ENCODE peak calls at places on chromosomes 12 and 14, in nine cellular contexts. J, S, I, O, A, M, Z, H and Q are unnamed samples.

GRCh38 chr12:45879363-45879895 is 110.9 kb downstream of the SCAF11 start:
- DNase-seq in O (no peak), A (no peak), I (no peak), M (no peak), S (no peak), H (no peak), Z (no peak), J (no peak), Q (no peak)

GRCh38 chr12:75548879-75549278 is 37.5 kb upstream of the KRR1 start:
- DNase-seq in M (no peak), S (no peak), A (no peak), Z (no peak), I (no peak), J (no peak), O (no peak), H (no peak), Q (no peak)

GRCh38 chr12:77204055-77204454 is 138.7 kb upstream of the E2F7 start:
- DNase-seq in H (no peak), O (peak), Z (no peak), J (no peak), A (no peak), S (no peak), M (peak), I (no peak), Q (peak)

GRCh38 chr12:131758016-131758739 is 47.3 kb downstream of the SFSWAP start:
- DNase-seq in H (no peak), I (no peak), S (no peak), A (no peak), M (no peak), J (no peak), Z (no peak), O (no peak), Q (no peak)

GRCh38 chr12:6084261-6084968 is 40.1 kb downstream of the VWF start:
- DNase-seq in I (no peak), H (no peak), O (peak), M (no peak), Z (no peak), S (no peak), A (peak), J (peak), Q (peak)

GRCh38 chr12:109604902-109605536 is 31.4 kb downstream of the MVK start:
- DNase-seq in M (peak), I (no peak), J (no peak), A (no peak), H (no peak), Z (no peak), S (no peak), O (no peak), Q (no peak)

GRCh38 chr12:62969695-62970094 is 34.7 kb upstream of the PPM1H start:
- DNase-seq in O (no peak), M (no peak), Z (no peak), H (no peak), S (no peak), J (no peak), I (no peak), A (no peak), Q (no peak)

GRCh38 chr14:51069065-51069464 is 25.8 kb downstream of the TRIM9 start:
- DNase-seq in I (no peak), O (no peak), J (no peak), H (no peak), A (no peak), M (no peak), Z (no peak), S (no peak), Q (peak)

GRCh38 chr12:68440068-68440581 is 108.0 kb upstream of the MDM1 start:
- DNase-seq in H (no peak), I (no peak), O (peak), A (no peak), S (no peak), J (no peak), M (no peak), Z (no peak), Q (peak)

GRCh38 chr12:49043856-49044258 is 16.7 kb downstream of the KMT2D start:
- DNase-seq in M (peak), S (peak), I (peak), Z (peak), H (no peak), A (peak), J (peak), O (peak), Q (peak)

GRCh38 chr12:120719072-120719471 is 6.6 kb upstream of the ACADS start:
- DNase-seq in A (no peak), H (no peak), I (no peak), Z (no peak), S (no peak), M (no peak), J (no peak), O (no peak), Q (no peak)

GRCh38 chr14:52402812-52403526 is 88.9 kb downstream of the PTGER2 start:
- DNase-seq in I (peak), Z (no peak), H (no peak), S (peak), J (no peak), M (no peak), A (no peak), O (peak), Q (no peak)

GRCh38 chr12:56999456-56999855 is 6.9 kb downstream of the ZBTB39 start:
- DNase-seq in J (no peak), A (no peak), O (peak), Z (no peak), M (no peak), I (no peak), S (no peak), H (no peak), Q (no peak)

GRCh38 chr14:28785096-28785952 is 18.7 kb downstream of the FOXG1 start:
- DNase-seq in Z (peak), I (no peak), O (no peak), J (no peak), S (no peak), M (no peak), H (no peak), A (no peak), Q (no peak)

GRCh38 chr12:58293308-58293983 is 352.1 kb downstream of the ATP23 start:
- DNase-seq in H (no peak), S (no peak), A (no peak), M (no peak), J (no peak), O (no peak), Z (no peak), I (no peak), Q (no peak)

GRCh38 chr12:12004524-12004923 is 66.2 kb upstream of the BCL2L14 start:
- DNase-seq in A (peak), Z (no peak), I (no peak), H (no peak), S (no peak), M (no peak), J (no peak), O (no peak), Q (no peak)

GRCh38 chr14:91337699-91338335 is 79.8 kb downstream of the CCDC88C start:
- DNase-seq in S (no peak), M (no peak), I (no peak), J (no peak), A (no peak), O (no peak), H (no peak), Z (no peak), Q (no peak)

GRCh38 chr12:113094738-113095137 is 38.2 kb downstream of the DTX1 start:
- DNase-seq in J (no peak), O (no peak), S (no peak), A (no peak), M (no peak), I (no peak), Z (no peak), H (no peak), Q (no peak)

GRCh38 chr12:113090740-113091139 is 34.2 kb downstream of the DTX1 start:
- DNase-seq in I (no peak), A (no peak), M (peak), Z (peak), J (no peak), H (no peak), O (no peak), S (no peak), Q (no peak)

GRCh38 chr12:113091506-113091905 is 35.0 kb downstream of the DTX1 start:
- DNase-seq in A (no peak), M (no peak), O (no peak), J (no peak), S (no peak), I (no peak), H (no peak), Z (no peak), Q (no peak)

GRCh38 chr12:113093409-113094101 is 37.0 kb downstream of the DTX1 start:
- DNase-seq in O (no peak), A (no peak), H (no peak), Z (no peak), S (no peak), I (no peak), J (no peak), M (no peak), Q (no peak)

DNA sequence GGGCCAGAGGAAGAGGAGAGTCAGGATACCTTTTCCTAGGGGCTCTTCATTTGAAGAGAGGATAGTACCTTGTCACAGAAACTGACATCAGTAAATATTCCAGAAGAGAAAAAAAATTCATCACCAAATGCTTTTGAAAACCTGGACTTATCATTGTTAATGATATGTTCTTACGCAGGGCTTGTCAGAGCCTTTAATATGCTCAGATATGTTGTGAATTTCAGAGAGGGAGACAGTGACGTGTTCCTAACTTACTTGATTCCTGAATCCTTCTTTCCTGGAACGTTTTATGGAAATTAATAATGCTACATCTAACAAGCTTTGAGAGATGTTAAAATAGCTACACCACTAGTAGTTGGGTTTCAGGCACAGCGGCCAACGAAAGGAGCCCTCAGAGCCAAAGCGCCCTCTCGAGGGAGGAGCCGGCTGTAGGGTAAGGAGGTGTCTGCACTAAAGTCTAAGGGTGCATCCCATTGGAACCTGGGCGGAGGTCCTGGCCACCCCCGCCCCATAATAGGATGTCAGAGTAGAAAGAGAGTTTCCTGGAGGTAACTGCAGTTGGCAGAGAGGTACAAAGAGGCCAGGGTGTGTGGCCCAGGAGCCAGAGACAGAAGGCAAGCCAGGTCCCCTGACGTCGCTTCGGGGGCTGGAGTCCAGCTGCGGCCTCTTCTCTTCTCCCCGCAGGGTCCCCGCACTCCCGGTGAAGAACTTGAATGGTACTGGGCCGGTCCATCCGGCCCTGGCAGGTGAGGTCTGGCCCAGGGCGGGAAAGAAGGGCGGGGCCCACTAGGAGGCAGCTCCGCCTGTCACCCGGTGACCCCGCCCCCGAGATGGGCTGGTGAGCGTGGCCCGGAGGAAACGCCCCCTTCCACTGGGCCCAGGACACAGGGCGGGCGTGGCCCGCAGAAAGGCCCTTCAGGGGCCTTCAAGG is 36.2 kb downstream of the DTX1 start:
- DNase-seq in H (no peak), J (no peak), A (no peak), S (peak), Z (no peak), M (peak), I (no peak), O (peak), Q (peak)
- TF ChIP-seq CTCF in H (no peak), J (peak), A (no peak), S (no peak), Z (no peak), M (peak), I (no peak), O (no peak), Q (no peak)

GRCh38 chr14:59018978-59019377 is 169.5 kb upstream of the DAAM1 start:
- DNase-seq in A (no peak), S (no peak), O (peak), M (peak), H (no peak), J (no peak), Z (no peak), I (no peak), Q (no peak)
- TF ChIP-seq CTCF in A (peak), S (no peak), O (peak), M (peak), H (no peak), J (no peak), Z (no peak), I (no peak), Q (peak)

DNA sequence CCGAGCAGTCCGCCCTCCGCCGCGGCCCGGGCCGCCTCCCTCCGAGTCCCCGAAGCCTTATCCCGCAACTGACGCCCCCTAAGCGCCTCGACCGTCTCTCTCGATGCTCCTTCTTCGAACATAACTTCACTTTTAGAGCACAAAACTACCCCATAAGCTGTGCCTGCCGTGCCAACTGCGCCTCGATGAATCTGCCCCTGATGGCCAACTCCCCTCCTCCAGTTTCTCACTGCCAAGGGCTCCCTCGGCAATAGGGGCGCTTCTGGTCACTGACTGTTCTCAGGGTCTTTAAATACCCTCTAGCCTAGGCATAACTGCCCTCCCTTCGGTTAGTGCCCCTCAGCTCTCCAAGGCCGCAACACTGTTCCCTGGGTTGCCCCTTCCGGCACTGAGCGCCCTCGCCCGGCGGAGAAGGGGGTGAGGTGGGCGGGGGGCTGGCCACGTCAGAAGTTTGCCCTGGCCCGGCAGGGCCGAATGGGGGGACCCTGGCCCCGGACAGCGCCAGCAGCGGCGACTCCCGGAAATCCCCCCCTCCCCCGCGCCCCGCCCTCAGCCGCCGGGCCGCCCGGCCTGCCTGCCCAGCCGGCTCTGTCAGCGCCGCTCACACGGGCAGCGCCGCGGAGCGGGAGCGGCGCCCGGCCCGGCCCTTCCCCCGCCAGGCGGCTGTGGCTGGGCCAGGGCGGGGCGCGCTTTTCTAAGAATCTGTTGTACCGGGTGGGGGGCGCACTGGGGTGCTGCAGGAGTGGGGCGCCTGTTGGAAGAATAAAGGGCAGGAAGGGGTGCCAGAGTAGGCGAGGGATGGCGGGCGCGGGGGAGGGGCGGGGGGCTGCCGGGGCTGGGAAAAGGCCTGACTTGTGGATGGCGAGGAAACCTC is 10.6 kb downstream of the RARG start:
- DNase-seq in I (peak), J (peak), H (no peak), M (peak), A (peak), Z (peak), S (peak), O (peak), Q (no peak)
- TF ChIP-seq CTCF in I (no peak), J (peak), H (no peak), M (peak), A (peak), Z (no peak), S (peak), O (peak), Q (no peak)

GRCh38 chr14:106838991-106839769 is 1312.8 kb downstream of the TMEM121 start:
- DNase-seq in H (no peak), M (no peak), O (no peak), I (no peak), A (no peak), S (no peak), Z (no peak), J (no peak), Q (no peak)

GRCh38 chr14:106842687-106843086 is 1316.3 kb downstream of the TMEM121 start:
- DNase-seq in I (no peak), J (no peak), Z (no peak), S (peak), A (peak), H (no peak), M (no peak), O (peak), Q (peak)

GRCh38 chr14:106841701-106842100 is 1315.3 kb downstream of the TMEM121 start:
- DNase-seq in S (no peak), I (no peak), J (no peak), M (no peak), Z (no peak), H (no peak), O (peak), A (no peak), Q (peak)

GRCh38 chr14:106837870-106838269 is 1311.5 kb downstream of the TMEM121 start:
- DNase-seq in O (no peak), J (no peak), A (no peak), Z (no peak), I (no peak), H (no peak), S (no peak), M (no peak), Q (no peak)

GRCh38 chr14:106840258-106840657 is 1313.9 kb downstream of the TMEM121 start:
- DNase-seq in A (no peak), M (no peak), O (no peak), Z (no peak), H (no peak), S (no peak), J (no peak), I (peak), Q (no peak)
- TF ChIP-seq CTCF in A (no peak), M (no peak), O (no peak), Z (no peak), H (no peak), S (no peak), J (no peak), I (peak), Q (no peak)

DNA sequence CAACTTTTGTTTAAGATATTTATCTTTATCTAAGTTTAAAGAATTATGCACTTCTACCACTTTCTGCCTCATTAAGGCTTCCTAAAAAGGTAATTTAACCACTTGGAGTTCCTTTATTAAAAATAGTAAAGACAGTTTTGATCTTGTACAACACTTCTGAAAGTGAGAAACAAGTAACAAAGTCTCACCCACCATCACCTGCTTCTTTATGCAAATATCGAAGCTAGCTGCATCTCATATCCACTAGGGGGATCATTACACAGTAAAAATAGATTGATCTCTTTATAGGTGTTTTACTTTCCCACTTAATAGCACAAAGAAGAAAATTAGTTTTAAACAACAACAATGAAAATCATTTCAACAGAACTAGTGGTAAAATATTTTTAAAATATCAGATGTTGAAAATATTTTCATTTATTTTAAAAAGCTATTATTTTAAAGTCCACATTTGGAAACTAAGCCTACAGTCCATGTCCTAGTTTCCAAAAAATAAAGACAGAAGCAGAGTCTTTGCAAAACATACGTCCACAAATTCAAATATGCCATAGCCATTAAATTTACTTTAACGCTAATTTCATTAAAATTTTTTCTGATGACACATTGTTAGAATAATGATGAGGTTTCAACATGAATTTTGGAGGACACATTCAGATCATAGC is 160.0 kb upstream of the SOX5 start:
- DNase-seq in Z (no peak), O (peak), J (no peak), S (no peak), H (no peak), M (peak), I (no peak), A (peak), Q (peak)
- TF ChIP-seq CTCF in Z (peak), O (peak), J (peak), S (peak), H (peak), M (peak), I (no peak), A (peak), Q (peak)

DNA sequence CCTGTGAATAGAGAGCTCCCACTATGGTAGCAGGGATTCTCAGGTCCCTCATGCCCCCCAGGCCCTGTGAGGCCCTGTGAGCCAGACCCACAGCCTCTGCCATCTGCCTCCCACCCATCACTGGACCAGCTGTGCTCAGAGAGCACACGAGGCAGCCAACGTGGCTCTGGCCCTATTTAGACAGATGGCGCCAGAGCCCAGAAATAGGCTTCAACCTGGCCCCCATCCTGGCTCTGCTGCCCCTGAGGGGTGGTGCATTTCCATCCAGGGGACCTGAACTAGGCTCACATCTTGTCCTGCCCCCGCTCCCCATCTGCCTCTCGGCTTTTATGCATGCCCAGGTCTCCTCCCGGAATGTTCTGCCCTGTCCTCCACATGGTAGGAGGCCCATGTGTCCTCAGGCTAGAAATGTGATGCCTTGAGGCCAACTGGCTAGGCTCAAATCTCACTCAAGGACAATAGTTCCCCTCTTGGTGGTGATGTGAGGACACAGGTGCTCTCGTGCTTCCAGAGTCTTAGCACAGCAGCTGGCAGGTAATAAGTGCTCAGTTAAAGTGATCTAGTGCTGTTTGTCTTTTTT is 18.9 kb downstream of the TMEM63C start:
- DNase-seq in A (no peak), I (no peak), M (no peak), H (no peak), J (no peak), S (no peak), O (no peak), Z (no peak), Q (no peak)
- TF ChIP-seq CTCF in A (no peak), I (no peak), M (no peak), H (no peak), J (no peak), S (no peak), O (no peak), Z (no peak), Q (no peak)

DNA sequence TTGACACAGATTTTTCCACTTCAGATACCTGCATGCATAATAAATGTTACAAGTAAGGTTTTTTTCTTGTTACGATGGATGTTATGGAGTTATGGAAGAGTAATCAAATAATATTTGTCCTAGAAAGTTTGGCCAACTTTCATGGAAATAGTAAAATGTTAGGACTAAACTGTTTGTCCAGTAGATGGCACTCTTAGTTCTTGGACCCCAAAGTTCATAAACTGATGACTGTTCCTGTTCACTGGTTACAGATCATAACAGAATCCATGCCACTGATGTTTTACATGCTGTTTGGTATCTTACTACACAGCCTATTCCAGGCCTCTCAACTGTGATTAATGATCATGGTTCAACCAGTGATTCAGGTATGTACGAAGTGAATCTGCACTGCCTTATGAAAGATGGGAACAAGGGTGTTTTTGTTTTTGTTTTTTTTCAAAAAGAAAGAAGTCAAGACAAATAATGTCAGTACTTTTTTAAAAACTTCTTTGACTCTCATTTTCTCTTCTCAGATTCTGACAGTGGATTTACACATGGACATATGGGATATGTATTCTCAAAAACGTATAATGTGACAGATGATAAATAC is 48.8 kb upstream of the SLCO1C1 start:
- DNase-seq in S (no peak), I (no peak), O (peak), J (no peak), Z (no peak), M (peak), A (peak), H (no peak), Q (peak)
- TF ChIP-seq CTCF in S (peak), I (peak), O (peak), J (peak), Z (peak), M (peak), A (peak), H (peak), Q (peak)